ENCODE peak calls at places on chromosomes 16 and 17, in nine cellular contexts. One of them, this sample, is unnamed.

GRCh38 chr17:64077409-64077808 is 52.5 kb downstream of the ERN1 start:
- DNase-seq in T-helper 17 cell: no peak
- DNase-seq in cardiac fibroblast: no peak
- DNase-seq in SHP77: no peak
- DNase-seq in NCI-H1105 treated with DMSO at 0.1 percent for 48 hours: no peak
- DNase-seq in AG08395: no peak
- DNase-seq in mucosa of descending colon: peak
- DNase-seq in NCI-H1436: no peak
- DNase-seq in activated gamma-delta T cell treated with anti-CD3 and anti-CD28 coated beads, Interleukin-2, amount 50 U/mL, for 16 hours: no peak
- DNase-seq in this sample: peak

GRCh38 chr17:80752369-80752705 is 207.7 kb downstream of the RPTOR start:
- DNase-seq in T-helper 17 cell: no peak
- DNase-seq in cardiac fibroblast: no peak
- DNase-seq in SHP77: no peak
- DNase-seq in NCI-H1105 treated with DMSO at 0.1 percent for 48 hours: no peak
- DNase-seq in AG08395: peak
- DNase-seq in mucosa of descending colon: no peak
- DNase-seq in NCI-H1436: no peak
- DNase-seq in activated gamma-delta T cell treated with anti-CD3 and anti-CD28 coated beads, Interleukin-2, amount 50 U/mL, for 16 hours: no peak
- DNase-seq in this sample: no peak

GRCh38 chr17:63189082-63189481 is 223.0 kb downstream of the TANC2 start:
- DNase-seq in T-helper 17 cell: no peak
- DNase-seq in cardiac fibroblast: peak
- DNase-seq in SHP77: no peak
- DNase-seq in NCI-H1105 treated with DMSO at 0.1 percent for 48 hours: no peak
- DNase-seq in AG08395: peak
- DNase-seq in mucosa of descending colon: no peak
- DNase-seq in NCI-H1436: no peak
- DNase-seq in activated gamma-delta T cell treated with anti-CD3 and anti-CD28 coated beads, Interleukin-2, amount 50 U/mL, for 16 hours: no peak
- DNase-seq in this sample: no peak

GRCh38 chr17:57288034-57288752 is 31.9 kb downstream of the MSI2 start:
- DNase-seq in T-helper 17 cell: no peak
- DNase-seq in cardiac fibroblast: peak
- DNase-seq in SHP77: no peak
- DNase-seq in NCI-H1105 treated with DMSO at 0.1 percent for 48 hours: no peak
- DNase-seq in AG08395: peak
- DNase-seq in mucosa of descending colon: no peak
- DNase-seq in NCI-H1436: no peak
- DNase-seq in activated gamma-delta T cell treated with anti-CD3 and anti-CD28 coated beads, Interleukin-2, amount 50 U/mL, for 16 hours: no peak
- DNase-seq in this sample: no peak

GRCh38 chr17:46020023-46020735 is 21.1 kb downstream of the STH start:
- DNase-seq in T-helper 17 cell: peak
- DNase-seq in cardiac fibroblast: no peak
- DNase-seq in SHP77: no peak
- DNase-seq in NCI-H1105 treated with DMSO at 0.1 percent for 48 hours: no peak
- DNase-seq in AG08395: no peak
- DNase-seq in mucosa of descending colon: peak
- DNase-seq in NCI-H1436: no peak
- DNase-seq in activated gamma-delta T cell treated with anti-CD3 and anti-CD28 coated beads, Interleukin-2, amount 50 U/mL, for 16 hours: peak
- DNase-seq in this sample: no peak

GRCh38 chr16:370443-370842 is at the start of gene MRPL28:
- DNase-seq in T-helper 17 cell: peak
- DNase-seq in cardiac fibroblast: peak
- DNase-seq in SHP77: peak
- DNase-seq in NCI-H1105 treated with DMSO at 0.1 percent for 48 hours: peak
- DNase-seq in AG08395: peak
- DNase-seq in mucosa of descending colon: peak
- DNase-seq in NCI-H1436: peak
- DNase-seq in activated gamma-delta T cell treated with anti-CD3 and anti-CD28 coated beads, Interleukin-2, amount 50 U/mL, for 16 hours: peak
- DNase-seq in this sample: peak

GRCh38 chr17:15954222-15954621 is 9.3 kb downstream of the ADORA2B start:
- DNase-seq in T-helper 17 cell: no peak
- DNase-seq in cardiac fibroblast: peak
- DNase-seq in SHP77: no peak
- DNase-seq in NCI-H1105 treated with DMSO at 0.1 percent for 48 hours: no peak
- DNase-seq in AG08395: peak
- DNase-seq in mucosa of descending colon: no peak
- DNase-seq in NCI-H1436: no peak
- DNase-seq in activated gamma-delta T cell treated with anti-CD3 and anti-CD28 coated beads, Interleukin-2, amount 50 U/mL, for 16 hours: no peak
- DNase-seq in this sample: no peak

GRCh38 chr17:4220655-4221054 is 43.1 kb downstream of the ANKFY1 start:
- DNase-seq in T-helper 17 cell: no peak
- DNase-seq in cardiac fibroblast: peak
- DNase-seq in SHP77: no peak
- DNase-seq in NCI-H1105 treated with DMSO at 0.1 percent for 48 hours: no peak
- DNase-seq in AG08395: peak
- DNase-seq in mucosa of descending colon: no peak
- DNase-seq in NCI-H1436: no peak
- DNase-seq in activated gamma-delta T cell treated with anti-CD3 and anti-CD28 coated beads, Interleukin-2, amount 50 U/mL, for 16 hours: no peak
- DNase-seq in this sample: no peak

GRCh38 chr17:77097772-77098171 is 43.0 kb upstream of the SEC14L1 start:
- DNase-seq in T-helper 17 cell: no peak
- DNase-seq in cardiac fibroblast: no peak
- DNase-seq in SHP77: no peak
- DNase-seq in NCI-H1105 treated with DMSO at 0.1 percent for 48 hours: no peak
- DNase-seq in AG08395: no peak
- DNase-seq in mucosa of descending colon: no peak
- DNase-seq in NCI-H1436: no peak
- DNase-seq in activated gamma-delta T cell treated with anti-CD3 and anti-CD28 coated beads, Interleukin-2, amount 50 U/mL, for 16 hours: no peak
- DNase-seq in this sample: no peak

GRCh38 chr17:50219345-50219744 is 17.9 kb upstream of the COL1A1 start:
- DNase-seq in T-helper 17 cell: no peak
- DNase-seq in cardiac fibroblast: peak
- DNase-seq in SHP77: no peak
- DNase-seq in NCI-H1105 treated with DMSO at 0.1 percent for 48 hours: no peak
- DNase-seq in AG08395: peak
- DNase-seq in mucosa of descending colon: no peak
- DNase-seq in NCI-H1436: no peak
- DNase-seq in activated gamma-delta T cell treated with anti-CD3 and anti-CD28 coated beads, Interleukin-2, amount 50 U/mL, for 16 hours: no peak
- DNase-seq in this sample: no peak

GRCh38 chr17:82031885-82032627 is 578 bp downstream of the RAC3 start:
- DNase-seq in T-helper 17 cell: no peak
- DNase-seq in cardiac fibroblast: no peak
- DNase-seq in SHP77: no peak
- DNase-seq in NCI-H1105 treated with DMSO at 0.1 percent for 48 hours: peak
- DNase-seq in AG08395: no peak
- DNase-seq in mucosa of descending colon: peak
- DNase-seq in NCI-H1436: peak
- DNase-seq in activated gamma-delta T cell treated with anti-CD3 and anti-CD28 coated beads, Interleukin-2, amount 50 U/mL, for 16 hours: no peak
- DNase-seq in this sample: peak

GRCh38 chr17:45200701-45201100 is 21.0 kb upstream of the FMNL1 start:
- DNase-seq in T-helper 17 cell: no peak
- DNase-seq in cardiac fibroblast: peak
- DNase-seq in SHP77: no peak
- DNase-seq in NCI-H1105 treated with DMSO at 0.1 percent for 48 hours: no peak
- DNase-seq in AG08395: no peak
- DNase-seq in mucosa of descending colon: peak
- DNase-seq in NCI-H1436: peak
- DNase-seq in activated gamma-delta T cell treated with anti-CD3 and anti-CD28 coated beads, Interleukin-2, amount 50 U/mL, for 16 hours: no peak
- DNase-seq in this sample: no peak

GRCh38 chr17:79461041-79461440 is 149.8 kb downstream of the RBFOX3 start:
- DNase-seq in T-helper 17 cell: no peak
- DNase-seq in cardiac fibroblast: no peak
- DNase-seq in SHP77: no peak
- DNase-seq in NCI-H1105 treated with DMSO at 0.1 percent for 48 hours: no peak
- DNase-seq in AG08395: peak
- DNase-seq in mucosa of descending colon: no peak
- DNase-seq in NCI-H1436: no peak
- DNase-seq in activated gamma-delta T cell treated with anti-CD3 and anti-CD28 coated beads, Interleukin-2, amount 50 U/mL, for 16 hours: no peak
- DNase-seq in this sample: no peak

GRCh38 chr16:4055748-4056147 is 60.5 kb downstream of the ADCY9 start:
- DNase-seq in T-helper 17 cell: no peak
- DNase-seq in cardiac fibroblast: no peak
- DNase-seq in SHP77: no peak
- DNase-seq in NCI-H1105 treated with DMSO at 0.1 percent for 48 hours: no peak
- DNase-seq in AG08395: no peak
- DNase-seq in mucosa of descending colon: no peak
- DNase-seq in NCI-H1436: no peak
- DNase-seq in activated gamma-delta T cell treated with anti-CD3 and anti-CD28 coated beads, Interleukin-2, amount 50 U/mL, for 16 hours: no peak
- DNase-seq in this sample: no peak

GRCh38 chr16:62190426-62190825 is 154.2 kb upstream of the CDH8 start:
- DNase-seq in T-helper 17 cell: no peak
- DNase-seq in cardiac fibroblast: no peak
- DNase-seq in SHP77: no peak
- DNase-seq in NCI-H1105 treated with DMSO at 0.1 percent for 48 hours: peak
- DNase-seq in AG08395: peak
- DNase-seq in mucosa of descending colon: no peak
- DNase-seq in NCI-H1436: no peak
- DNase-seq in activated gamma-delta T cell treated with anti-CD3 and anti-CD28 coated beads, Interleukin-2, amount 50 U/mL, for 16 hours: no peak
- DNase-seq in this sample: no peak

GRCh38 chr17:20121359-20122235 is 112.4 kb downstream of the SPECC1 start:
- DNase-seq in T-helper 17 cell: peak
- DNase-seq in cardiac fibroblast: peak
- DNase-seq in SHP77: peak
- DNase-seq in NCI-H1105 treated with DMSO at 0.1 percent for 48 hours: peak
- DNase-seq in AG08395: peak
- DNase-seq in mucosa of descending colon: no peak
- DNase-seq in NCI-H1436: peak
- DNase-seq in activated gamma-delta T cell treated with anti-CD3 and anti-CD28 coated beads, Interleukin-2, amount 50 U/mL, for 16 hours: peak
- DNase-seq in this sample: peak

GRCh38 chr17:19703776-19704371 is 12.5 kb downstream of the SLC47A2 start:
- DNase-seq in T-helper 17 cell: no peak
- DNase-seq in cardiac fibroblast: no peak
- DNase-seq in SHP77: no peak
- DNase-seq in NCI-H1105 treated with DMSO at 0.1 percent for 48 hours: no peak
- DNase-seq in AG08395: no peak
- DNase-seq in mucosa of descending colon: no peak
- DNase-seq in NCI-H1436: no peak
- DNase-seq in activated gamma-delta T cell treated with anti-CD3 and anti-CD28 coated beads, Interleukin-2, amount 50 U/mL, for 16 hours: no peak
- DNase-seq in this sample: no peak

This sample was measured in NCI-H345.